ENCODE peak calls at places on chromosome 15, in five cellular contexts. H is A549, Q is HL-60, V is HCT116, X is GM23338. B is an unnamed sample.

GRCh38 chr15:68209272-68209671 is 4.1 kb upstream of the CALML4 start:
- DNase-seq in Q (no peak), H (no peak), X (no peak), V (no peak), B (no peak)

GRCh38 chr15:52294881-52295420 is 653 bp downstream of the MYO5C start:
- DNase-seq in X (peak), H (no peak), Q (no peak), V (no peak), B (no peak)

GRCh38 chr15:98958918-98959639 is 48.5 kb downstream of the PGPEP1L start:
- DNase-seq in H (no peak), Q (no peak), V (no peak), X (no peak), B (no peak)

GRCh38 chr15:31080618-31081017 is 20.9 kb downstream of the TRPM1 start:
- DNase-seq in Q (peak), V (peak), H (peak), X (peak), B (no peak)

GRCh38 chr15:72230197-72231065 is 559 bp downstream of the PKM start:
- DNase-seq in X (peak), V (no peak), H (peak), Q (peak), B (no peak)

GRCh38 chr15:20358066-20358780 is 183.4 kb downstream of the GOLGA6L6 start:
- DNase-seq in Q (no peak), V (no peak), X (no peak), H (no peak), B (no peak)

GRCh38 chr15:76349301-76350070 is 12.9 kb downstream of the ISL2 start:
- DNase-seq in H (no peak), V (no peak), Q (no peak), X (no peak), B (no peak)

GRCh38 chr15:40584191-40584590 is 9.9 kb upstream of the KNL1 start:
- DNase-seq in Q (no peak), H (no peak), X (no peak), V (no peak), B (no peak)

GRCh38 chr15:72205896-72206676 is 8.5 kb upstream of the GRAMD2A start:
- DNase-seq in H (no peak), V (no peak), X (no peak), Q (no peak), B (no peak)

GRCh38 chr15:63503739-63504246 is 600 bp upstream of the USP3 start:
- DNase-seq in Q (peak), V (peak), H (peak), X (peak), B (peak)

DNA sequence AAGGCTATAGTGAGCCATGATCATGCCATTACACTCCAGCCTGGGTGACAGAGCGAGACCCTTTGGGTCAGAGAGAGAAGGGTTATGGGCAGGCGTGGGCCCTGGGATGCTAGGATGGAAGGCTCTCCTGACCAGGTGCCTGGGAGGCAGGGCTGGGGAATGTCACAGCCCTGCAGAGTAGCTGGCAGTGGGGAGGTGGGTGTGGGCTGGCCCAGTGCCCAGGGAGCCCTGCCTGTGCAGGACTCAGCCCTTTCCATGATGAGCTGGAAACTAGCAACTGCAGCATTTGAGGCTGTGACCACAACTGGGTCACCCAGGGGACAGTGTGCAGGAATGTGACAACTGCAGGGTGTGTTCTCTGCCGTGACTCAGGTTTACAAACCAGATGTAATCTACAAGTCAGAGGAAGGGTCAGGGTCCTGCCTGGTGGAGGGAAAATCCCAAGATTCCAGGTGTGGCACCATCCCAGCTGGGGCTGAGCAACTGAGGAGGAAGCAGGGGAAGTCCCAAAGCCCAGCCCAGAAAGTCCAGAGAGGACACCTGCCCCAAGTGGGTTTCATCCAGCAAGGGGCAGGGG is 45.4 kb downstream of the SLC28A1 start:
- DNase-seq in Q (peak), X (no peak), H (peak), V (peak), B (no peak)
- TF ChIP-seq REST in Q (no peak), X (no peak), H (no peak), V (no peak), B (no peak)

GRCh38 chr15:101635944-101636727 is 16.0 kb downstream of the TM2D3 start:
- DNase-seq in H (no peak), V (no peak), Q (no peak), X (no peak), B (no peak)

GRCh38 chr15:101637549-101638318 is 14.4 kb downstream of the TM2D3 start:
- DNase-seq in H (no peak), X (no peak), V (no peak), Q (no peak), B (no peak)

GRCh38 chr15:101637038-101637437 is 15.1 kb downstream of the TM2D3 start:
- DNase-seq in Q (no peak), H (no peak), X (no peak), V (no peak), B (no peak)

DNA sequence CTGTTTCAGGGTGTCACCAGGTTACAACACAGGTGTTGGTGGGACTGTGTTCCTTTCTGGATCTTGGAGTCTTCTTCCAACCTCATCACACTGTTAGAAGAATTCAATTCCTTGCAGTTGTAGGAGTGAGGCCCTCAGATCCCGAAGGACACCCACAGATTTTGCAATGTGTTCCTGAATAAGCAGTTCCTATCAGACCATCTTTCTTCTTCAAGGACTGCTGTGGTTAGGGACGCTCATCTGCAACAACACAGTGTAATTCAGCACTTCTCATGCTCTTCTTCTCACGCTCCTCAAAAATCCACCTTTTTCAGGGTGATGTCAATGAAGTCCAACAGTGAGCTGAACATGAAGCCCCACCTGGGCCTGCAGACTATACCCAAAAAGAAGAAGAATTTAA is 18.8 kb downstream of the TM2D3 start:
- DNase-seq in V (no peak), X (no peak), H (no peak), Q (no peak), B (no peak)
- H3K4me3 ChIP-seq in V (no peak), X (no peak), H (no peak), Q (no peak), B (no peak)

DNA sequence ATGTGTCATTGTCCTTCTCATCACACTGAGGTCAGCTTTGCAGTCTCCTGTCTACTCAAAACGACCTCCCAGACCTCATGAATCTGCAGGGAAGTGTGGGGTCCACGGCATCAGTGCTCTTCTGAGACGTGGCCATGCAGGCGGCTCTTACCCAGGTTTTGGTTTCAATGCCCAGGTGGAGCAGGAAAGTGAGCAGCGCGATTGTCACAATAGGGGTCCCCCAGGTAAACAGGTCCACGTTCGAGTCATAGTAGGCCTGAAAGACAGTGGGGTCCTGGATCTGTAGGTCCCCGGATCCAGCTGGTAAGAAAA is 182.5 kb downstream of the ATP10A start:
- DNase-seq in Q (no peak), V (no peak), H (no peak), X (no peak), B (no peak)
- TF ChIP-seq REST in Q (no peak), V (no peak), H (no peak), X (no peak), B (no peak)

GRCh38 chr15:89666147-89666857 is 11.0 kb upstream of the KIF7 start:
- DNase-seq in X (peak), Q (no peak), V (no peak), H (no peak), B (no peak)
- H3K4me3 ChIP-seq in X (peak), Q (no peak), V (no peak), H (no peak), B (peak)

GRCh38 chr15:90412356-90413194 is 24.5 kb downstream of the IQGAP1 start:
- DNase-seq in Q (peak), V (peak), H (peak), X (peak), B (no peak)
- TF ChIP-seq REST in Q (no peak), V (no peak), H (no peak), X (no peak), B (no peak)

GRCh38 chr15:78055923-78056713 is 21.4 kb downstream of the TBC1D2B start:
- DNase-seq in V (no peak), H (peak), X (no peak), Q (no peak), B (no peak)
- H3K4me3 ChIP-seq in V (no peak), H (no peak), X (no peak), Q (no peak), B (no peak)

GRCh38 chr15:48936666-48937065 is 27.1 kb downstream of the SHC4 start:
- DNase-seq in X (no peak), H (no peak), Q (no peak), V (no peak), B (no peak)
- TF ChIP-seq REST in X (no peak), H (no peak), Q (no peak), V (no peak), B (no peak)

DNA sequence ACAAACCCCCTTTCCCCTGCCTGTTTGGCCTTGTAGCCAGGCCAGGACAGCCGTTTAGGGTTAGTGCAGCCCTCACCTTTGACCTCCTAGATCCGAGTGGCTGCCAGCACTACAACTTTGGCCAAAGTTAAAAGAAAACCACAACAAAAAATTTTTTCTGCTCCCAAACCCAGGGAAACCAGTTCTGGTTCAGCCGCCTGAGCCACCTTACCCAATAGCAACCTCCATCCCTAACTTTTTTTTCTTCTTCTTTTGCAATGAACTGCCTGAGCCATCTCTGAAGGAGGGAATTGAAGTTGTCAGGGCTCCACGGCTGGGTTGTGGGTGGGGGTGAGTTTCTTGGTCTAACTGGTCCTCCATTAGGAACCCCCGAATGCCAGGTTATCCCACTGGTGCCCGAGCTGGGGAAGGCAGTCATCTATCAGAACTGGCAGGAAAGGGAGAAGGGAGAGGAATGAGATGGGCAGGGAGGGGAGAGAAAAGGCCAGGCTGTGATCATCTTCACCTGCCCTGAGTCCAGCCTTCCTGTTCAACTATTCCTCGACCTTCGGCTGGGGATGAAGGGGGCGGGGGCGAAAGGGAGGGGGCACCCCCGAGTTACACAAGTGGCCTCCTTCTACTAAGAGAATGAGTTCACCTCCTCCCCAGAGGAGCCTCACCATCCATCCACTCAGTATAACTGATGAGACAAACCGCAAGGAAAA is 6.2 kb upstream of the NR2F2 start:
- DNase-seq in Q (no peak), V (no peak), X (no peak), H (no peak), B (no peak)
- H3K4me3 ChIP-seq in Q (no peak), V (no peak), X (peak), H (no peak), B (peak)

GRCh38 chr15:67100808-67101581 is 35.6 kb downstream of the SMAD3 start:
- DNase-seq in V (no peak), Q (no peak), X (no peak), H (no peak), B (no peak)
- TF ChIP-seq REST in V (no peak), Q (no peak), X (no peak), H (no peak), B (no peak)

DNA sequence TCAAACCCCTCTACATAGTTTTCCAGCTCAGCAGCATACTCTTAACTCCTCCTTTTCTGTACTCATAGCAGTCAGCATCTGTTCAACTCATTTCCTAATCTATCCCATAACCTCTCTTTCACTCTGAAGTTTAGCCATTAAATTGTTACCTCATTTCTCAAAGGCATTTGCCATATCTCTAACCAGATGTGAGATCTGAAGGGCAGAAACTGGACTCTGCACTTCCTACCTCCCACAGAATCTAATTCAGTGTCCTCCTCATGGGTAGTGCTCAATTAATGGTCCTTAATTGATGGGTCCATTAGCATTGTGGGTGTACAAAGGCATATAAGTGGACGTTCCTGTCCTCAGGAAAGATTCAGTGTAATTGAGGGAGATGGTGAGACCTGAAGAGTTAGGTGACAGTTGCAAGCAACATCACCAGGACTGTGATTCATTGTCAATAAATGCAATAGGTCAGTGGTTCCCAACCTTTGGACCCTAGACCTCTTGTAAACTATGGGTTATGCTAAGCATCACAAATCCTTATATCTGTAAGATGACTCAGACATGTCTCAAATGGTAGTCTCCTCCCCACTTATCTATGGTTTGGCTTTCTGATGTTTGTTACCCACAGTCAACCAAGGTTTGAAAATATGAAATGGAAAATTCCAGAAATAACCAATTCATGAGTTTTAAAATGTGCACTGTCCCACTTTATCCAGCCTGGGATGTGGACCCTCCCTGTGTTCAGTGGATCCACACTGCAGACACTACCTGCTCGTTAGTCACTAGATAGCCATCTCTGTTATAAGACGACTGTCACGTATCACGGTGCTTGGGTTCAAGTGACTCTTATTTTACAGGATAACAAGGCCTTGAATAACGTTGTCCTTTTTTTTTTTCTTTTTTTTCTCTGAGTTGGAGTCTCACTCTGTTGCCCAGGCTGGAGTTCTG is 25.0 kb upstream of the UACA start:
- DNase-seq in V (peak), Q (no peak), X (no peak), H (peak), B (peak)
- H3K4me3 ChIP-seq in V (no peak), Q (no peak), X (no peak), H (no peak), B (no peak)

B was measured in Panc1.